ENCODE peak calls at places on chromosomes 4 and X, in seven cellular contexts. Z, H, W, V, Y, X and J are unnamed samples.

GRCh38 chrX:120575379-120576114 is 14.8 kb upstream of the CUL4B start:
- DNase-seq in Z (no peak), H (no peak), W (no peak), V (no peak), Y (no peak), X (no peak), J (no peak)

GRCh38 chrX:134020910-134021309 is 35.5 kb upstream of the GPC3 start:
- DNase-seq in Z (no peak), H (peak; percentile 26), W (no peak), V (no peak), Y (no peak), X (no peak), J (peak; percentile 11)

GRCh38 chr4:86050516-86050915 is 309.3 kb downstream of the MAPK10 start:
- DNase-seq in Z (no peak), H (peak; percentile 78), W (no peak), V (no peak), Y (no peak), X (no peak), J (no peak)

GRCh38 chr4:101349346-101350064 is 2.2 kb upstream of the PPP3CA start:
- DNase-seq in Z (no peak), H (peak; percentile 96), W (no peak), V (peak; percentile 28), Y (no peak), X (no peak), J (peak; percentile 94)

GRCh38 chrX:21047034-21047455 is 327.2 kb upstream of the CNKSR2 start:
- DNase-seq in Z (no peak), H (no peak), W (no peak), V (no peak), Y (no peak), X (no peak), J (no peak)

GRCh38 chr4:38255572-38255971 is 295.4 kb downstream of the PTTG2 start:
- DNase-seq in Z (no peak), H (no peak), W (no peak), V (no peak), Y (no peak), X (no peak), J (no peak)

GRCh38 chr4:19159874-19160273 is 1091.8 kb upstream of the SLIT2 start:
- DNase-seq in Z (no peak), H (no peak), W (no peak), V (no peak), Y (no peak), X (no peak), J (no peak)

GRCh38 chr4:119103263-119103662 is 32.4 kb upstream of the MYOZ2 start:
- DNase-seq in Z (peak; percentile 90), H (peak; percentile 100), W (no peak), V (no peak), Y (peak; percentile 86), X (no peak), J (no peak)

GRCh38 chr4:27811928-27812327 is 951.3 kb downstream of the STIM2 start:
- DNase-seq in Z (no peak), H (no peak), W (no peak), V (no peak), Y (no peak), X (no peak), J (no peak)

GRCh38 chr4:94995684-94996394 is 238.1 kb downstream of the BMPR1B start:
- DNase-seq in Z (no peak), H (peak; percentile 51), W (no peak), V (no peak), Y (no peak), X (no peak), J (peak; percentile 21)

GRCh38 chrX:11890843-11891514 is 132.9 kb downstream of the MSL3 start:
- DNase-seq in Z (no peak), H (no peak), W (no peak), V (peak; percentile 80), Y (no peak), X (no peak), J (peak; percentile 66)

GRCh38 chr4:37982736-37983135 is 22.5 kb downstream of the PTTG2 start:
- DNase-seq in Z (no peak), H (no peak), W (no peak), V (no peak), Y (no peak), X (no peak), J (no peak)

GRCh38 chr4:79078339-79078738 is 139.1 kb upstream of the PAQR3 start:
- DNase-seq in Z (no peak), H (no peak), W (no peak), V (no peak), Y (no peak), X (no peak), J (no peak)

GRCh38 chr4:85024671-85025070 is 58.2 kb upstream of the WDFY3 start:
- DNase-seq in Z (no peak), H (no peak), W (no peak), V (no peak), Y (no peak), X (no peak), J (no peak)

GRCh38 chr4:90081432-90082195 is 45.6 kb upstream of the CCSER1 start:
- DNase-seq in Z (no peak), H (no peak), W (no peak), V (no peak), Y (no peak), X (no peak), J (no peak)

GRCh38 chr4:117134386-117134785 is 49.0 kb upstream of the TRAM1L1 start:
- DNase-seq in Z (peak; percentile 22), H (peak; percentile 49), W (no peak), V (peak; percentile 69), Y (peak; percentile 30), X (no peak), J (peak; percentile 72)

GRCh38 chr4:147787204-147787603 is 55.3 kb downstream of the ARHGAP10 start:
- DNase-seq in Z (no peak), H (no peak), W (no peak), V (no peak), Y (no peak), X (no peak), J (no peak)

GRCh38 chr4:95732061-95732460 is 107.8 kb upstream of the PDHA2 start:
- DNase-seq in Z (no peak), H (peak; percentile 37), W (no peak), V (no peak), Y (no peak), X (no peak), J (no peak)

GRCh38 chr4:15913631-15913970 is 24.9 kb downstream of the FGFBP1 start:
- DNase-seq in Z (peak; percentile 44), H (peak; percentile 100), W (no peak), V (no peak), Y (no peak), X (no peak), J (no peak)

GRCh38 chr4:2850966-2851782 is 7.5 kb downstream of the ADD1 start:
- DNase-seq in Z (no peak), H (no peak), W (no peak), V (no peak), Y (no peak), X (no peak), J (no peak)

GRCh38 chr4:8282134-8282641 is 12.6 kb downstream of the HTRA3 start:
- DNase-seq in Z (no peak), H (no peak), W (no peak), V (no peak), Y (no peak), X (no peak), J (no peak)

GRCh38 chr4:168631241-168632151 is 134.6 kb downstream of the PALLD start:
- DNase-seq in Z (peak; percentile 85), H (peak; percentile 33), W (peak; percentile 46), V (peak; percentile 45), Y (no peak), X (no peak), J (peak; percentile 9)

GRCh38 chr4:39942507-39942906 is 35.2 kb downstream of the PDS5A start:
- DNase-seq in Z (no peak), H (no peak), W (peak; percentile 7), V (no peak), Y (no peak), X (no peak), J (no peak)